ENCODE peak calls at places on chromosomes 6 and 20, in ten cellular contexts. Z is A549, Q is AG10803, G is brain microvascular endothelial cell, B is transverse colon, P is progenitor cell of endocrine pancreas, W is stomach, J is hepatocyte, L is lung, C is ovary. U is an unnamed sample.

GRCh38 chr6:43614396-43614730 is 14.7 kb downstream of the GTPBP2 start:
- DNase-seq in W (no peak), J (no peak), Q (no peak), L (no peak), Z (no peak), P (no peak), G (no peak), B (no peak), C (no peak), U (no peak)

GRCh38 chr6:16400248-16400760 is 161.9 kb downstream of the GMPR start:
- DNase-seq in W (no peak), P (no peak), B (no peak), Q (no peak), L (no peak), J (no peak), G (no peak), C (no peak), Z (no peak), U (no peak)

GRCh38 chr20:37670426-37670825 is 23.4 kb upstream of the CTNNBL1 start:
- DNase-seq in C (peak), B (peak), P (no peak), W (no peak), J (no peak), Q (peak), G (no peak), L (no peak), Z (no peak), U (no peak)

GRCh38 chr6:4253604-4254211 is 118.3 kb upstream of the ECI2 start:
- DNase-seq in J (peak), P (no peak), G (peak), B (no peak), L (peak), Q (peak), W (peak), C (no peak), Z (peak), U (no peak)

GRCh38 chr20:59498291-59498690 is 106.0 kb upstream of the PHACTR3 start:
- DNase-seq in Z (no peak), C (no peak), J (no peak), Q (no peak), L (no peak), P (no peak), B (no peak), W (no peak), G (no peak), U (no peak)

GRCh38 chr6:167679791-167680604 is 146.7 kb upstream of the AFDN start:
- DNase-seq in Z (no peak), J (no peak), L (no peak), P (no peak), G (no peak), B (no peak), Q (no peak), C (no peak), W (no peak), U (no peak)

GRCh38 chr6:35413911-35414310 is 38.2 kb upstream of the FANCE start:
- DNase-seq in L (no peak), W (no peak), G (no peak), B (no peak), C (no peak), P (no peak), Z (no peak), J (no peak), Q (no peak), U (no peak)

GRCh38 chr6:27214126-27214601 is 33.3 kb upstream of the PRSS16 start:
- DNase-seq in P (no peak), B (no peak), Z (peak), J (no peak), W (no peak), Q (no peak), G (peak), C (no peak), L (no peak), U (no peak)

GRCh38 chr20:12054556-12054955 is 136.9 kb downstream of the BTBD3 start:
- DNase-seq in Q (no peak), C (no peak), L (no peak), W (no peak), Z (no peak), G (no peak), P (no peak), J (no peak), B (no peak), U (no peak)

GRCh38 chr6:18392346-18392877 is 5.3 kb downstream of the RNF144B start:
- DNase-seq in P (no peak), L (no peak), B (no peak), J (no peak), C (no peak), Q (no peak), G (no peak), W (no peak), Z (no peak), U (no peak)
- TF ChIP-seq CTCF in P (no peak), L (no peak), B (no peak), J (no peak), C (no peak), Q (no peak), G (no peak), W (no peak), Z (no peak), U (peak)

GRCh38 chr6:96478695-96479094 is 42.9 kb upstream of the UFL1 start:
- DNase-seq in B (no peak), L (no peak), Z (no peak), P (no peak), W (no peak), C (no peak), Q (no peak), J (no peak), G (no peak), U (no peak)
- TF ChIP-seq CTCF in B (no peak), L (no peak), Z (no peak), P (no peak), W (no peak), C (no peak), Q (no peak), J (no peak), G (no peak), U (no peak)

GRCh38 chr20:50112512-50113419 is at the start of gene UBE2V1:
- DNase-seq in J (peak), Q (peak), B (peak), Z (peak), C (peak), G (peak), W (peak), L (peak), P (peak), U (peak)
- TF ChIP-seq CTCF in J (peak), Q (peak), B (peak), Z (peak), C (peak), G (peak), W (peak), L (no peak), P (peak), U (peak)

DNA sequence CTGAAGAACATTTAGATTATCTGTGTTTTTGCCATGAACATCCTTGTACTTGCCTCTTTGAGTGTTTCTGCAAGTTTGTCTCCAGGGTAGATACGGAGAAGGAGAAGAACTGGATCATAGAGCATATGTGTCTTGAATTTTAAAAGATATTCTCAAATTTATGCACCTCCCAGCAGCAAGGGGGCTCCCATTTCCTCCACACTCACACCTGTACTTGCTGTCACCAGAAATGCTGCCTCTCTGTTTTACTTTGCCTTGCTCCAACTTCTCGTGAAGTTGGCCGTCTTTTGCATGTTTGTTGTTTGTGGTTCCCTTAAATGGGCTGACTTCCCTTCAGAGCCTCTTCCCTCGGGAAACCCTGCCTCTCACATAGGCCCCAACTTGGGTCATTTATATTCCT is 171.0 kb downstream of the TFAP2C start:
- DNase-seq in L (no peak), P (no peak), J (no peak), Z (no peak), B (no peak), C (no peak), W (no peak), G (no peak), Q (no peak), U (no peak)
- TF ChIP-seq CTCF in L (no peak), P (no peak), J (no peak), Z (no peak), B (no peak), C (no peak), W (no peak), G (peak), Q (no peak), U (no peak)

DNA sequence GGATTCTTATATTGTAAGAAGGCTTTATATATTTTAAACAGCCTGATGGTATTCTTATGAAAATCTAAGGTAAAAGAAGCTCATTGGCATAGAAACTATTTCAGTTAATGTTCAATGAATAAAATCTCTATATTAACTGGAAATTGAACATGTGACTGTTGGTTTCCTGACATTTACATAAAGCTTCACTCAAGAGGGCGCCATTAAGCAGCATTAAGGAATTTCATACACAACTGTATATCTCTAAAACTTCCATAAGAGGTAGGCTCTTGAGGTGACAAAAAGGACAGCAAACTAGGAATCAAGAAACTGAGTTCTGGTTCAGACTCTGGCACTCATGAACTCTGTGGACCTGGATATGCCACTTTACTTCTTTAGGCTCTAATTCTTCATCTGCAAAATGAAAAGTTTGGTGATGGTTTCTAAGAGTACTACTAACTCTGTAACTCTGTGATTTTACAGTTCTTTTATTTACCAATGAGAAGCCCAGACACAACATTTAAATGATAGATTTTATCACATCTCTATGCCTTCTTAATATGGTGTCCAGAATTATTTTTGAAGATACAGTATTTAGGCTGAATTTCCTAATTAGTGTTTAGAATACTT is 147.5 kb downstream of the FLRT3 start:
- DNase-seq in Q (peak), Z (peak), J (peak), P (no peak), L (no peak), C (no peak), W (no peak), G (peak), B (no peak), U (no peak)
- TF ChIP-seq CTCF in Q (peak), Z (peak), J (peak), P (peak), L (no peak), C (no peak), W (no peak), G (peak), B (peak), U (peak)